ENCODE peak calls at places on chromosomes 11 and 22, in ten cellular contexts. One of them, this sample, is unnamed.

GRCh38 chr11:2521681-2522630 is 77.1 kb downstream of the KCNQ1 start:
- DNase-seq in amygdala: no peak
- DNase-seq in activated CD4-positive, CD25-positive, alpha-beta regulatory T cell treated with anti-CD3 and anti-CD28 coated beads, Interleukin-2, amount 50 U/mL, for 16 hours: no peak
- DNase-seq in tibial artery: peak
- DNase-seq in H54: no peak
- DNase-seq in stimulated activated CD4-positive, alpha-beta T cell treated with anti-CD3 and anti-CD28 coated beads, TNF-alpha, amount 100 ng/mL, for 24 hours: no peak
- DNase-seq in SW 1271: no peak
- DNase-seq in fibroblast of pulmonary artery: no peak
- DNase-seq in ACHN: no peak
- DNase-seq in stimulated activated CD8-positive, alpha-beta memory T cell treated with anti-CD3 and anti-CD28 coated beads, Interleukin-15, amount 100 ng/mL, for 4 hours: no peak
- DNase-seq in this sample: no peak

GRCh38 chr22:23525510-23525909 is 54.6 kb downstream of the IGLL1 start:
- DNase-seq in ACHN: no peak
- DNase-seq in amygdala: no peak
- DNase-seq in fibroblast of pulmonary artery: no peak
- DNase-seq in activated CD4-positive, CD25-positive, alpha-beta regulatory T cell treated with anti-CD3 and anti-CD28 coated beads, Interleukin-2, amount 50 U/mL, for 16 hours: no peak
- DNase-seq in stimulated activated CD8-positive, alpha-beta memory T cell treated with anti-CD3 and anti-CD28 coated beads, Interleukin-15, amount 100 ng/mL, for 4 hours: no peak
- DNase-seq in H54: no peak
- DNase-seq in tibial artery: no peak
- DNase-seq in SW 1271: no peak
- DNase-seq in stimulated activated CD4-positive, alpha-beta T cell treated with anti-CD3 and anti-CD28 coated beads, TNF-alpha, amount 100 ng/mL, for 24 hours: no peak
- DNase-seq in this sample: no peak

GRCh38 chr11:67439321-67440228 is 2.1 kb upstream of the PTPRCAP start:
- DNase-seq in H54: peak
- DNase-seq in stimulated activated CD4-positive, alpha-beta T cell treated with anti-CD3 and anti-CD28 coated beads, TNF-alpha, amount 100 ng/mL, for 24 hours: no peak
- DNase-seq in amygdala: no peak
- DNase-seq in activated CD4-positive, CD25-positive, alpha-beta regulatory T cell treated with anti-CD3 and anti-CD28 coated beads, Interleukin-2, amount 50 U/mL, for 16 hours: no peak
- DNase-seq in tibial artery: no peak
- DNase-seq in SW 1271: no peak
- DNase-seq in ACHN: peak
- DNase-seq in stimulated activated CD8-positive, alpha-beta memory T cell treated with anti-CD3 and anti-CD28 coated beads, Interleukin-15, amount 100 ng/mL, for 4 hours: no peak
- DNase-seq in fibroblast of pulmonary artery: no peak
- DNase-seq in this sample: no peak

GRCh38 chr11:119729581-119730346 is 764 bp upstream of the NECTIN1 start:
- DNase-seq in activated CD4-positive, CD25-positive, alpha-beta regulatory T cell treated with anti-CD3 and anti-CD28 coated beads, Interleukin-2, amount 50 U/mL, for 16 hours: no peak
- DNase-seq in stimulated activated CD8-positive, alpha-beta memory T cell treated with anti-CD3 and anti-CD28 coated beads, Interleukin-15, amount 100 ng/mL, for 4 hours: no peak
- DNase-seq in SW 1271: no peak
- DNase-seq in tibial artery: peak
- DNase-seq in amygdala: peak
- DNase-seq in stimulated activated CD4-positive, alpha-beta T cell treated with anti-CD3 and anti-CD28 coated beads, TNF-alpha, amount 100 ng/mL, for 24 hours: no peak
- DNase-seq in fibroblast of pulmonary artery: peak
- DNase-seq in H54: no peak
- DNase-seq in ACHN: peak
- DNase-seq in this sample: no peak

GRCh38 chr11:86197448-86197847 is 47.1 kb upstream of the EED start:
- DNase-seq in amygdala: no peak
- DNase-seq in stimulated activated CD8-positive, alpha-beta memory T cell treated with anti-CD3 and anti-CD28 coated beads, Interleukin-15, amount 100 ng/mL, for 4 hours: no peak
- DNase-seq in ACHN: no peak
- DNase-seq in tibial artery: no peak
- DNase-seq in fibroblast of pulmonary artery: peak
- DNase-seq in stimulated activated CD4-positive, alpha-beta T cell treated with anti-CD3 and anti-CD28 coated beads, TNF-alpha, amount 100 ng/mL, for 24 hours: no peak
- DNase-seq in H54: no peak
- DNase-seq in SW 1271: no peak
- DNase-seq in activated CD4-positive, CD25-positive, alpha-beta regulatory T cell treated with anti-CD3 and anti-CD28 coated beads, Interleukin-2, amount 50 U/mL, for 16 hours: no peak
- DNase-seq in this sample: no peak

GRCh38 chr11:73195191-73196007 is 22.7 kb upstream of the P2RY2 start:
- DNase-seq in stimulated activated CD8-positive, alpha-beta memory T cell treated with anti-CD3 and anti-CD28 coated beads, Interleukin-15, amount 100 ng/mL, for 4 hours: no peak
- DNase-seq in fibroblast of pulmonary artery: no peak
- DNase-seq in stimulated activated CD4-positive, alpha-beta T cell treated with anti-CD3 and anti-CD28 coated beads, TNF-alpha, amount 100 ng/mL, for 24 hours: no peak
- DNase-seq in amygdala: no peak
- DNase-seq in H54: peak
- DNase-seq in ACHN: peak
- DNase-seq in SW 1271: no peak
- DNase-seq in tibial artery: no peak
- DNase-seq in activated CD4-positive, CD25-positive, alpha-beta regulatory T cell treated with anti-CD3 and anti-CD28 coated beads, Interleukin-2, amount 50 U/mL, for 16 hours: no peak
- DNase-seq in this sample: no peak

GRCh38 chr22:19991645-19992451 is 24.8 kb downstream of the ARVCF start:
- DNase-seq in ACHN: no peak
- DNase-seq in tibial artery: peak
- DNase-seq in activated CD4-positive, CD25-positive, alpha-beta regulatory T cell treated with anti-CD3 and anti-CD28 coated beads, Interleukin-2, amount 50 U/mL, for 16 hours: no peak
- DNase-seq in stimulated activated CD8-positive, alpha-beta memory T cell treated with anti-CD3 and anti-CD28 coated beads, Interleukin-15, amount 100 ng/mL, for 4 hours: no peak
- DNase-seq in stimulated activated CD4-positive, alpha-beta T cell treated with anti-CD3 and anti-CD28 coated beads, TNF-alpha, amount 100 ng/mL, for 24 hours: no peak
- DNase-seq in fibroblast of pulmonary artery: no peak
- DNase-seq in SW 1271: no peak
- DNase-seq in H54: no peak
- DNase-seq in amygdala: peak
- DNase-seq in this sample: no peak

GRCh38 chr22:44701187-44701586 is 817 bp upstream of the PRR5 start:
- DNase-seq in stimulated activated CD8-positive, alpha-beta memory T cell treated with anti-CD3 and anti-CD28 coated beads, Interleukin-15, amount 100 ng/mL, for 4 hours: no peak
- DNase-seq in SW 1271: no peak
- DNase-seq in amygdala: no peak
- DNase-seq in ACHN: no peak
- DNase-seq in fibroblast of pulmonary artery: no peak
- DNase-seq in tibial artery: no peak
- DNase-seq in activated CD4-positive, CD25-positive, alpha-beta regulatory T cell treated with anti-CD3 and anti-CD28 coated beads, Interleukin-2, amount 50 U/mL, for 16 hours: no peak
- DNase-seq in stimulated activated CD4-positive, alpha-beta T cell treated with anti-CD3 and anti-CD28 coated beads, TNF-alpha, amount 100 ng/mL, for 24 hours: no peak
- DNase-seq in H54: no peak
- DNase-seq in this sample: no peak

GRCh38 chr11:118785362-118785761 is 5.6 kb downstream of the DDX6 start:
- DNase-seq in ACHN: peak
- DNase-seq in tibial artery: no peak
- DNase-seq in stimulated activated CD8-positive, alpha-beta memory T cell treated with anti-CD3 and anti-CD28 coated beads, Interleukin-15, amount 100 ng/mL, for 4 hours: no peak
- DNase-seq in activated CD4-positive, CD25-positive, alpha-beta regulatory T cell treated with anti-CD3 and anti-CD28 coated beads, Interleukin-2, amount 50 U/mL, for 16 hours: no peak
- DNase-seq in fibroblast of pulmonary artery: peak
- DNase-seq in amygdala: no peak
- DNase-seq in SW 1271: no peak
- DNase-seq in stimulated activated CD4-positive, alpha-beta T cell treated with anti-CD3 and anti-CD28 coated beads, TNF-alpha, amount 100 ng/mL, for 24 hours: no peak
- DNase-seq in H54: no peak
- DNase-seq in this sample: no peak

GRCh38 chr11:121482231-121483129 is 29.7 kb upstream of the SORL1-AS1 start:
- DNase-seq in stimulated activated CD4-positive, alpha-beta T cell treated with anti-CD3 and anti-CD28 coated beads, TNF-alpha, amount 100 ng/mL, for 24 hours: no peak
- DNase-seq in H54: no peak
- DNase-seq in SW 1271: no peak
- DNase-seq in amygdala: no peak
- DNase-seq in stimulated activated CD8-positive, alpha-beta memory T cell treated with anti-CD3 and anti-CD28 coated beads, Interleukin-15, amount 100 ng/mL, for 4 hours: no peak
- DNase-seq in fibroblast of pulmonary artery: peak
- DNase-seq in activated CD4-positive, CD25-positive, alpha-beta regulatory T cell treated with anti-CD3 and anti-CD28 coated beads, Interleukin-2, amount 50 U/mL, for 16 hours: no peak
- DNase-seq in ACHN: no peak
- DNase-seq in tibial artery: no peak
- DNase-seq in this sample: peak

GRCh38 chr11:18789942-18790341 is 1.7 kb downstream of the PTPN5 start:
- DNase-seq in fibroblast of pulmonary artery: no peak
- DNase-seq in stimulated activated CD8-positive, alpha-beta memory T cell treated with anti-CD3 and anti-CD28 coated beads, Interleukin-15, amount 100 ng/mL, for 4 hours: no peak
- DNase-seq in H54: no peak
- DNase-seq in activated CD4-positive, CD25-positive, alpha-beta regulatory T cell treated with anti-CD3 and anti-CD28 coated beads, Interleukin-2, amount 50 U/mL, for 16 hours: no peak
- DNase-seq in amygdala: no peak
- DNase-seq in tibial artery: no peak
- DNase-seq in stimulated activated CD4-positive, alpha-beta T cell treated with anti-CD3 and anti-CD28 coated beads, TNF-alpha, amount 100 ng/mL, for 24 hours: no peak
- DNase-seq in ACHN: no peak
- DNase-seq in SW 1271: no peak
- DNase-seq in this sample: no peak

GRCh38 chr11:12195773-12196172 is 85.4 kb downstream of the MICAL2 start:
- DNase-seq in tibial artery: no peak
- DNase-seq in ACHN: no peak
- DNase-seq in activated CD4-positive, CD25-positive, alpha-beta regulatory T cell treated with anti-CD3 and anti-CD28 coated beads, Interleukin-2, amount 50 U/mL, for 16 hours: no peak
- DNase-seq in H54: no peak
- DNase-seq in stimulated activated CD4-positive, alpha-beta T cell treated with anti-CD3 and anti-CD28 coated beads, TNF-alpha, amount 100 ng/mL, for 24 hours: no peak
- DNase-seq in amygdala: no peak
- DNase-seq in stimulated activated CD8-positive, alpha-beta memory T cell treated with anti-CD3 and anti-CD28 coated beads, Interleukin-15, amount 100 ng/mL, for 4 hours: peak
- DNase-seq in SW 1271: no peak
- DNase-seq in fibroblast of pulmonary artery: no peak
- DNase-seq in this sample: no peak

GRCh38 chr11:121652982-121653381 is 200.2 kb upstream of the SORL1-AS1 start:
- DNase-seq in stimulated activated CD4-positive, alpha-beta T cell treated with anti-CD3 and anti-CD28 coated beads, TNF-alpha, amount 100 ng/mL, for 24 hours: no peak
- DNase-seq in SW 1271: no peak
- DNase-seq in activated CD4-positive, CD25-positive, alpha-beta regulatory T cell treated with anti-CD3 and anti-CD28 coated beads, Interleukin-2, amount 50 U/mL, for 16 hours: no peak
- DNase-seq in tibial artery: no peak
- DNase-seq in ACHN: no peak
- DNase-seq in stimulated activated CD8-positive, alpha-beta memory T cell treated with anti-CD3 and anti-CD28 coated beads, Interleukin-15, amount 100 ng/mL, for 4 hours: no peak
- DNase-seq in amygdala: no peak
- DNase-seq in H54: no peak
- DNase-seq in fibroblast of pulmonary artery: peak
- DNase-seq in this sample: no peak